ENCODE peak calls at places on chromosomes 3 and 15, in nine cellular contexts. B is GM20000; O is right cardiac atrium; M is amygdala; C is C1 segment of cervical spinal cord; S is activated T-cell treated with anti-CD3 and anti-CD28 coated beads for 24 hours; L is activated naive CD8-positive, alpha-beta T cell treated with anti-CD3 and anti-CD28 coated beads, Interleukin-2, amount 50 U/mL, for 16 hours; A is AG09309; Q is MCF 10A. V is an unnamed sample.

GRCh38 chr3:143830063-143830462 is 18.2 kb downstream of the SLC9A9 start:
- DNase-seq in B (no peak), O (no peak), M (no peak), C (no peak), S (no peak), L (no peak), A (no peak), Q (peak; percentile 32), V (no peak)

GRCh38 chr3:134663646-134664456 is 13.0 kb upstream of the KY start:
- DNase-seq in B (no peak), O (no peak), M (no peak), C (peak; percentile 17), S (no peak), L (no peak), A (no peak), Q (no peak), V (no peak)

GRCh38 chr15:75673426-75674247 is 25.9 kb downstream of the SNX33 start:
- DNase-seq in B (no peak), O (peak; percentile 93), M (no peak), C (no peak), S (no peak), L (no peak), A (no peak), Q (no peak), V (no peak)

GRCh38 chr15:64693134-64693533 is 82.3 kb downstream of the RBPMS2 start:
- DNase-seq in B (no peak), O (peak; percentile 63), M (no peak), C (no peak), S (no peak), L (no peak), A (peak; percentile 75), Q (peak; percentile 45), V (no peak)

GRCh38 chr15:26176831-26177230 is 313.7 kb upstream of the ATP10A start:
- DNase-seq in B (no peak), O (no peak), M (no peak), C (no peak), S (no peak), L (no peak), A (no peak), Q (no peak), V (no peak)

GRCh38 chr3:125261031-125261430 is 48.5 kb upstream of the SLC12A8 start:
- DNase-seq in B (no peak), O (no peak), M (no peak), C (no peak), S (no peak), L (no peak), A (no peak), Q (no peak), V (no peak)

GRCh38 chr15:70063284-70063991 is 34.3 kb downstream of the TLE3 start:
- DNase-seq in B (no peak), O (no peak), M (no peak), C (no peak), S (no peak), L (no peak), A (no peak), Q (no peak), V (no peak)

GRCh38 chr3:171317133-171317532 is 143.1 kb downstream of the TNIK start:
- DNase-seq in B (no peak), O (peak; percentile 38), M (no peak), C (no peak), S (no peak), L (no peak), A (no peak), Q (peak; percentile 34), V (no peak)

GRCh38 chr3:158260392-158260791 is 150.5 kb downstream of the RSRC1 start:
- DNase-seq in B (no peak), O (no peak), M (no peak), C (no peak), S (no peak), L (no peak), A (no peak), Q (peak; percentile 9), V (no peak)

GRCh38 chr3:12187448-12188327 is 29.0 kb upstream of the TIMP4 start:
- DNase-seq in B (peak; percentile 36), O (peak; percentile 50), M (no peak), C (peak; percentile 19), S (peak; percentile 60), L (no peak), A (no peak), Q (peak; percentile 60), V (peak; percentile 30)

GRCh38 chr3:43023766-43024165 is 44.7 kb downstream of the GASK1A start:
- DNase-seq in B (no peak), O (no peak), M (no peak), C (no peak), S (no peak), L (no peak), A (no peak), Q (no peak), V (no peak)

V was measured in posterior cingulate gyrus.